ENCODE peak calls at places on chromosomes 2 and 18, in ten cellular contexts. One of them, this sample, is unnamed.

GRCh38 chr2:170671079-170671478 is 44.1 kb upstream of the SP5 start:
- DNase-seq in Jurkat, Clone E6-1: no peak
- DNase-seq in fibroblast of mammary gland: no peak
- DNase-seq in T-cell: no peak
- DNase-seq in A549: no peak
- DNase-seq in RWPE1: no peak
- DNase-seq in Calu3: no peak
- DNase-seq in lower leg skin: no peak
- DNase-seq in KG1: no peak
- DNase-seq in astrocyte of the spinal cord: no peak
- DNase-seq in this sample: no peak

GRCh38 chr18:27057459-27058302 is 127.4 kb downstream of the CHST9 start:
- DNase-seq in Jurkat, Clone E6-1: no peak
- DNase-seq in fibroblast of mammary gland: no peak
- DNase-seq in T-cell: no peak
- DNase-seq in A549: no peak
- DNase-seq in RWPE1: no peak
- DNase-seq in Calu3: no peak
- DNase-seq in lower leg skin: no peak
- DNase-seq in KG1: no peak
- DNase-seq in astrocyte of the spinal cord: no peak
- DNase-seq in this sample: no peak

GRCh38 chr2:40760071-40760666 is 308.3 kb upstream of the SLC8A1 start:
- DNase-seq in Jurkat, Clone E6-1: no peak
- DNase-seq in fibroblast of mammary gland: peak
- DNase-seq in T-cell: no peak
- DNase-seq in A549: peak
- DNase-seq in RWPE1: peak
- DNase-seq in Calu3: peak
- DNase-seq in lower leg skin: no peak
- DNase-seq in KG1: peak
- DNase-seq in astrocyte of the spinal cord: peak
- DNase-seq in this sample: no peak

GRCh38 chr2:191907545-191907944 is 60.7 kb upstream of the CAVIN2 start:
- DNase-seq in Jurkat, Clone E6-1: no peak
- DNase-seq in fibroblast of mammary gland: no peak
- DNase-seq in T-cell: no peak
- DNase-seq in A549: no peak
- DNase-seq in RWPE1: no peak
- DNase-seq in Calu3: no peak
- DNase-seq in lower leg skin: no peak
- DNase-seq in KG1: no peak
- DNase-seq in astrocyte of the spinal cord: no peak
- DNase-seq in this sample: no peak

GRCh38 chr18:23479829-23480505 is 23.3 kb upstream of the RMC1 start:
- DNase-seq in Jurkat, Clone E6-1: no peak
- DNase-seq in fibroblast of mammary gland: no peak
- DNase-seq in T-cell: no peak
- DNase-seq in A549: no peak
- DNase-seq in RWPE1: no peak
- DNase-seq in Calu3: no peak
- DNase-seq in lower leg skin: no peak
- DNase-seq in KG1: peak
- DNase-seq in astrocyte of the spinal cord: no peak
- DNase-seq in this sample: no peak

GRCh38 chr18:13216732-13217465 is 1.7 kb upstream of the LDLRAD4 start:
- DNase-seq in Jurkat, Clone E6-1: no peak
- DNase-seq in fibroblast of mammary gland: no peak
- DNase-seq in T-cell: peak
- DNase-seq in A549: no peak
- DNase-seq in RWPE1: no peak
- DNase-seq in Calu3: peak
- DNase-seq in lower leg skin: peak
- DNase-seq in KG1: peak
- DNase-seq in astrocyte of the spinal cord: no peak
- DNase-seq in this sample: peak

GRCh38 chr18:63147973-63148372 is 171.6 kb downstream of the BCL2 start:
- DNase-seq in Jurkat, Clone E6-1: no peak
- DNase-seq in fibroblast of mammary gland: no peak
- DNase-seq in T-cell: no peak
- DNase-seq in A549: no peak
- DNase-seq in RWPE1: no peak
- DNase-seq in Calu3: no peak
- DNase-seq in lower leg skin: no peak
- DNase-seq in KG1: no peak
- DNase-seq in astrocyte of the spinal cord: no peak
- DNase-seq in this sample: no peak

GRCh38 chr2:20626698-20627471 is 24.0 kb downstream of the HS1BP3 start:
- DNase-seq in Jurkat, Clone E6-1: no peak
- DNase-seq in fibroblast of mammary gland: no peak
- DNase-seq in T-cell: no peak
- DNase-seq in A549: no peak
- DNase-seq in RWPE1: no peak
- DNase-seq in Calu3: no peak
- DNase-seq in lower leg skin: peak
- DNase-seq in KG1: no peak
- DNase-seq in astrocyte of the spinal cord: no peak
- DNase-seq in this sample: no peak

GRCh38 chr2:181670632-181671031 is 9.7 kb downstream of the NEUROD1 start:
- DNase-seq in Jurkat, Clone E6-1: no peak
- DNase-seq in fibroblast of mammary gland: no peak
- DNase-seq in T-cell: no peak
- DNase-seq in A549: no peak
- DNase-seq in RWPE1: no peak
- DNase-seq in Calu3: no peak
- DNase-seq in lower leg skin: no peak
- DNase-seq in KG1: no peak
- DNase-seq in astrocyte of the spinal cord: no peak
- DNase-seq in this sample: no peak

This sample was measured in activated gamma-delta T cell treated with Interleukin-2 at 50 U/mL for 16 hours.